ENCODE peak calls at places on chromosome 10, in six cellular contexts. One of them, this sample, is unnamed.

GRCh38 chr10:29947701-29948060 is 111.7 kb downstream of the JCAD start:
- DNase-seq in spleen: no peak
- DNase-seq in kidney: no peak
- DNase-seq in Peyer's patch: no peak
- DNase-seq in fibroblast of lung: no peak
- DNase-seq in HCT116: no peak
- DNase-seq in this sample: no peak

GRCh38 chr10:70565556-70566514 is 36.7 kb downstream of the PRF1 start:
- DNase-seq in spleen: no peak
- DNase-seq in Peyer's patch: no peak
- DNase-seq in fibroblast of lung: no peak
- DNase-seq in HCT116: no peak
- DNase-seq in kidney: peak; percentile 56
- DNase-seq in this sample: no peak

GRCh38 chr10:33893502-33893901 is 559.0 kb upstream of the NRP1 start:
- DNase-seq in spleen: no peak
- DNase-seq in kidney: no peak
- DNase-seq in fibroblast of lung: no peak
- DNase-seq in Peyer's patch: no peak
- DNase-seq in HCT116: no peak
- DNase-seq in this sample: no peak

GRCh38 chr10:17394854-17395253 is 59.5 kb downstream of the ST8SIA6 start:
- DNase-seq in Peyer's patch: no peak
- DNase-seq in fibroblast of lung: no peak
- DNase-seq in spleen: no peak
- DNase-seq in HCT116: no peak
- DNase-seq in kidney: no peak
- DNase-seq in this sample: no peak

GRCh38 chr10:62056660-62057059 is 155.2 kb downstream of the ARID5B start:
- DNase-seq in Peyer's patch: no peak
- DNase-seq in kidney: no peak
- DNase-seq in spleen: no peak
- DNase-seq in fibroblast of lung: no peak
- DNase-seq in HCT116: no peak
- DNase-seq in this sample: no peak

GRCh38 chr10:83274088-83274487 is 865.2 kb upstream of the GHITM start:
- DNase-seq in Peyer's patch: no peak
- DNase-seq in spleen: no peak
- DNase-seq in kidney: no peak
- DNase-seq in HCT116: no peak
- DNase-seq in fibroblast of lung: peak; percentile 9
- DNase-seq in this sample: no peak

GRCh38 chr10:107546239-107546638 is 381.7 kb upstream of the SORCS1 start:
- DNase-seq in kidney: no peak
- DNase-seq in spleen: no peak
- DNase-seq in HCT116: no peak
- DNase-seq in fibroblast of lung: peak; percentile 58
- DNase-seq in Peyer's patch: no peak
- DNase-seq in this sample: no peak

GRCh38 chr10:29725133-29725720 is 90.5 kb upstream of the SVIL start:
- DNase-seq in Peyer's patch: no peak
- DNase-seq in kidney: no peak
- DNase-seq in HCT116: no peak
- DNase-seq in fibroblast of lung: peak; percentile 52
- DNase-seq in spleen: no peak
- DNase-seq in this sample: no peak

GRCh38 chr10:69345890-69346474 is 67.7 kb downstream of the HK1 start:
- DNase-seq in Peyer's patch: no peak
- DNase-seq in spleen: no peak
- DNase-seq in fibroblast of lung: no peak
- DNase-seq in HCT116: no peak
- DNase-seq in kidney: no peak
- DNase-seq in this sample: no peak

GRCh38 chr10:31929260-31929985 is 792 bp upstream of the ARHGAP12 start:
- DNase-seq in spleen: peak; percentile 91
- DNase-seq in Peyer's patch: peak; percentile 66
- DNase-seq in fibroblast of lung: peak; percentile 41
- DNase-seq in kidney: peak; percentile 82
- DNase-seq in HCT116: no peak
- DNase-seq in this sample: peak; percentile 50

GRCh38 chr10:72387187-72387586 is 32.5 kb upstream of the DNAJB12 start:
- DNase-seq in spleen: no peak
- DNase-seq in HCT116: no peak
- DNase-seq in Peyer's patch: no peak
- DNase-seq in fibroblast of lung: no peak
- DNase-seq in kidney: no peak
- DNase-seq in this sample: no peak

GRCh38 chr10:116669832-116670644 is 49.3 kb downstream of the PNLIPRP2 start:
- DNase-seq in kidney: peak; percentile 82
- DNase-seq in spleen: no peak
- DNase-seq in fibroblast of lung: peak; percentile 20
- DNase-seq in HCT116: no peak
- DNase-seq in Peyer's patch: no peak
- DNase-seq in this sample: no peak

GRCh38 chr10:103512591-103513382 is 19.3 kb downstream of the NEURL1 start:
- DNase-seq in kidney: peak; percentile 48
- DNase-seq in HCT116: no peak
- DNase-seq in fibroblast of lung: no peak
- DNase-seq in Peyer's patch: no peak
- DNase-seq in spleen: no peak
- DNase-seq in this sample: no peak

GRCh38 chr10:119537953-119538630 is 4.4 kb downstream of the RGS10 start:
- DNase-seq in HCT116: no peak
- DNase-seq in fibroblast of lung: no peak
- DNase-seq in spleen: no peak
- DNase-seq in Peyer's patch: no peak
- DNase-seq in kidney: no peak
- DNase-seq in this sample: no peak
- H3K27ac ChIP-seq in HCT116: no peak overlapping the region
- H3K27ac ChIP-seq in fibroblast of lung: no peak overlapping the region
- H3K27ac ChIP-seq in spleen: peak overlapping the region; percentile 58
- H3K27ac ChIP-seq in Peyer's patch: peak overlapping the region; percentile 61
- H3K27ac ChIP-seq in kidney: no peak overlapping the region
- H3K27ac ChIP-seq in this sample: peak overlapping the region; percentile 21

DNA sequence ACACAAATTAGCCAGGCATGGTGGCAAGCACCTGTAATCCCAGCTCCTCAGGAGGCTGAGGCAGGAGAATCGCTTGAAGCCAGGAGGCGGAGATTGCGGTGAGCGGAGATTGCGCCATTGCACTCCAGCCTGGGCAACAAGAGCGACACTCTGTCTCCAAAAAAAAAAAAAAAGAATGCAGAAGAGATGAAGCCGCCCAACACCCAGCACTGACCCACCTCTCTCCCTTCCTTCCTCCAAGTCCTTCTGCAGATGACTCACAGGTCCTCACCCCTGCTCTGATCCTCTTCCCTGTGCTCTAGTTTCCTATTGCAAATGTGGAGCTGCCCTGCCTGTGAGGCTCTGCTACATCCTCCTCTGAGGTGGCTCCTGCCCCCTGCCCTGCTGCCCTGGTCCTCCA is 22.0 kb upstream of the OPALIN start:
- DNase-seq in HCT116: no peak
- DNase-seq in fibroblast of lung: peak; percentile 11
- DNase-seq in Peyer's patch: no peak
- DNase-seq in spleen: no peak
- DNase-seq in kidney: no peak
- DNase-seq in this sample: no peak
- H3K27ac ChIP-seq in HCT116: no peak overlapping the region
- H3K27ac ChIP-seq in fibroblast of lung: no peak overlapping the region
- H3K27ac ChIP-seq in Peyer's patch: no peak overlapping the region
- H3K27ac ChIP-seq in spleen: no peak overlapping the region
- H3K27ac ChIP-seq in kidney: no peak overlapping the region
- H3K27ac ChIP-seq in this sample: no peak overlapping the region

GRCh38 chr10:125144693-125145623 is 15.4 kb downstream of the CTBP2 start:
- DNase-seq in fibroblast of lung: peak; percentile 56
- DNase-seq in HCT116: peak; percentile 61
- DNase-seq in Peyer's patch: no peak
- DNase-seq in spleen: no peak
- DNase-seq in kidney: no peak
- DNase-seq in this sample: peak; percentile 32
- H3K27ac ChIP-seq in fibroblast of lung: peak overlapping the region; percentile 35
- H3K27ac ChIP-seq in HCT116: peak overlapping the region; percentile 6
- H3K27ac ChIP-seq in Peyer's patch: peak overlapping the region; percentile 12
- H3K27ac ChIP-seq in spleen: peak overlapping the region; percentile 60
- H3K27ac ChIP-seq in kidney: peak overlapping the region; percentile 59
- H3K27ac ChIP-seq in this sample: peak overlapping the region; percentile 45

GRCh38 chr10:79981673-79982485 is 33.0 kb upstream of the SFTPD start:
- DNase-seq in fibroblast of lung: peak; percentile 41
- DNase-seq in kidney: peak; percentile 88
- DNase-seq in spleen: no peak
- DNase-seq in HCT116: peak; percentile 23
- DNase-seq in Peyer's patch: no peak
- DNase-seq in this sample: peak; percentile 9
- H3K27ac ChIP-seq in fibroblast of lung: no peak overlapping the region
- H3K27ac ChIP-seq in kidney: peak overlapping the region; percentile 71
- H3K27ac ChIP-seq in spleen: peak overlapping the region; percentile 48
- H3K27ac ChIP-seq in HCT116: peak overlapping the region; percentile 20
- H3K27ac ChIP-seq in Peyer's patch: peak overlapping the region; percentile 42
- H3K27ac ChIP-seq in this sample: no peak overlapping the region

GRCh38 chr10:59680199-59680598 is 29.5 kb downstream of the SLC16A9 start:
- DNase-seq in Peyer's patch: no peak
- DNase-seq in fibroblast of lung: no peak
- DNase-seq in HCT116: no peak
- DNase-seq in kidney: no peak
- DNase-seq in spleen: no peak
- DNase-seq in this sample: no peak
- H3K27ac ChIP-seq in Peyer's patch: no peak overlapping the region
- H3K27ac ChIP-seq in fibroblast of lung: no peak overlapping the region
- H3K27ac ChIP-seq in HCT116: no peak overlapping the region
- H3K27ac ChIP-seq in kidney: no peak overlapping the region
- H3K27ac ChIP-seq in spleen: peak overlapping the region; percentile 49
- H3K27ac ChIP-seq in this sample: no peak overlapping the region

This sample was measured in substantia nigra.